ENCODE peak calls at places on chromosomes 3 and 15, in ten cellular contexts. I is HT1080, U is NB4, W is Daoy, N is COR-L47, B is spleen, H is endothelial cell, E is NCI-H2107, P is AG09319, L is Peyer's patch. R is an unnamed sample.
A peak's percentile ranks its signal among the peaks of the same experiment; 100 is the strongest.

GRCh38 chr3:38555926-38556325 is 59.8 kb downstream of the EXOG start:
- DNase-seq in I (no peak), U (no peak), W (no peak), N (no peak), B (peak; percentile 36), H (no peak), E (no peak), P (no peak), L (no peak), R (no peak)

GRCh38 chr3:183410280-183410679 is 18.1 kb downstream of the MCF2L2 start:
- DNase-seq in I (peak; percentile 28), U (no peak), W (peak; percentile 53), N (no peak), B (no peak), H (no peak), E (no peak), P (no peak), L (no peak), R (no peak)

GRCh38 chr3:149816986-149817385 is 4.0 kb downstream of the RNF13 start:
- DNase-seq in I (peak; percentile 73), U (peak; percentile 73), W (no peak), N (no peak), B (no peak), H (no peak), E (no peak), P (no peak), L (no peak), R (peak; percentile 18)

GRCh38 chr15:50341737-50342136 is 13.3 kb downstream of the GABPB1 start:
- DNase-seq in I (no peak), U (no peak), W (no peak), N (no peak), B (no peak), H (no peak), E (no peak), P (no peak), L (no peak), R (no peak)

GRCh38 chr3:45558431-45558830 is 36.1 kb upstream of the LIMD1 start:
- DNase-seq in I (no peak), U (no peak), W (no peak), N (no peak), B (no peak), H (no peak), E (no peak), P (no peak), L (no peak), R (no peak)

GRCh38 chr3:5791558-5791957 is 604.1 kb downstream of the EDEM1 start:
- DNase-seq in I (peak; percentile 83), U (no peak), W (no peak), N (no peak), B (no peak), H (no peak), E (no peak), P (no peak), L (no peak), R (no peak)

GRCh38 chr3:45001738-45002137 is 24.4 kb upstream of the CLEC3B start:
- DNase-seq in I (no peak), U (no peak), W (no peak), N (no peak), B (no peak), H (no peak), E (no peak), P (no peak), L (no peak), R (no peak)

GRCh38 chr3:29486087-29486486 is 205.2 kb downstream of the RBMS3 start:
- DNase-seq in I (no peak), U (no peak), W (no peak), N (peak; percentile 15), B (no peak), H (no peak), E (no peak), P (peak; percentile 57), L (no peak), R (peak; percentile 99)

GRCh38 chr3:41026394-41027177 is 172.7 kb upstream of the CTNNB1 start:
- DNase-seq in I (peak; percentile 84), U (peak; percentile 7), W (peak; percentile 70), N (no peak), B (no peak), H (peak; percentile 26), E (no peak), P (no peak), L (no peak), R (peak; percentile 15)

GRCh38 chr15:69631978-69632377 is 179.4 kb downstream of the RPLP1 start:
- DNase-seq in I (no peak), U (no peak), W (no peak), N (no peak), B (no peak), H (no peak), E (no peak), P (no peak), L (no peak), R (no peak)

GRCh38 chr3:35965908-35966307 is 326.6 kb downstream of the ARPP21 start:
- DNase-seq in I (peak; percentile 57), U (peak; percentile 30), W (no peak), N (peak; percentile 3), B (no peak), H (no peak), E (no peak), P (no peak), L (no peak), R (no peak)

GRCh38 chr3:148077318-148077923 is 620.3 kb upstream of the AGTR1 start:
- DNase-seq in I (peak; percentile 47), U (peak; percentile 6), W (no peak), N (peak; percentile 26), B (no peak), H (no peak), E (no peak), P (no peak), L (no peak), R (no peak)

GRCh38 chr3:126881861-126882260 is 101.1 kb upstream of the PLXNA1 start:
- DNase-seq in I (no peak), U (no peak), W (no peak), N (no peak), B (no peak), H (no peak), E (no peak), P (no peak), L (no peak), R (no peak)